ENCODE peak calls at places on chromosome 7, in nine cellular contexts. One of them, this sample, is unnamed. For H3K9me3, the result is how much of the 10 kb centered on the place peaks cover.

GRCh38 chr7:100582041-100582579 is 3.8 kb downstream of the LRCH4 start:
- DNase-seq in kidney: peak
- DNase-seq in tibial nerve: no peak
- DNase-seq in neural progenitor cell: no peak
- DNase-seq in ovary: peak
- DNase-seq in tibial artery: no peak
- DNase-seq in Panc1: no peak
- DNase-seq in CD8-positive, alpha-beta T cell: no peak
- DNase-seq in GM12878: no peak
- DNase-seq in this sample: no peak

GRCh38 chr7:20331231-20331880 is 656 bp downstream of the ITGB8 start:
- DNase-seq in kidney: peak
- DNase-seq in tibial nerve: peak
- DNase-seq in neural progenitor cell: peak
- DNase-seq in ovary: peak
- DNase-seq in tibial artery: peak
- DNase-seq in Panc1: no peak
- DNase-seq in CD8-positive, alpha-beta T cell: no peak
- DNase-seq in GM12878: no peak
- DNase-seq in this sample: peak

GRCh38 chr7:98836811-98837631 is 32.8 kb downstream of the TMEM130 start:
- DNase-seq in kidney: no peak
- DNase-seq in tibial nerve: no peak
- DNase-seq in neural progenitor cell: peak
- DNase-seq in ovary: peak
- DNase-seq in tibial artery: no peak
- DNase-seq in Panc1: no peak
- DNase-seq in CD8-positive, alpha-beta T cell: no peak
- DNase-seq in GM12878: no peak
- DNase-seq in this sample: no peak

GRCh38 chr7:23044581-23044980 is 30.7 kb upstream of the HYCC1 start:
- DNase-seq in kidney: no peak
- DNase-seq in tibial nerve: no peak
- DNase-seq in neural progenitor cell: no peak
- DNase-seq in ovary: no peak
- DNase-seq in tibial artery: no peak
- DNase-seq in Panc1: no peak
- DNase-seq in CD8-positive, alpha-beta T cell: no peak
- DNase-seq in GM12878: no peak
- DNase-seq in this sample: no peak

GRCh38 chr7:115178831-115179230 is 256.9 kb downstream of the MDFIC start:
- DNase-seq in kidney: no peak
- DNase-seq in tibial nerve: no peak
- DNase-seq in neural progenitor cell: no peak
- DNase-seq in ovary: no peak
- DNase-seq in tibial artery: no peak
- DNase-seq in Panc1: no peak
- DNase-seq in CD8-positive, alpha-beta T cell: no peak
- DNase-seq in GM12878: no peak
- DNase-seq in this sample: no peak

GRCh38 chr7:106063039-106063438 is 49.1 kb downstream of the SYPL1 start:
- DNase-seq in kidney: no peak
- DNase-seq in tibial nerve: no peak
- DNase-seq in neural progenitor cell: no peak
- DNase-seq in ovary: no peak
- DNase-seq in tibial artery: no peak
- DNase-seq in Panc1: no peak
- DNase-seq in CD8-positive, alpha-beta T cell: no peak
- DNase-seq in GM12878: no peak
- DNase-seq in this sample: no peak

GRCh38 chr7:20220293-20220755 is 3.1 kb upstream of the MACC1 start:
- DNase-seq in kidney: no peak
- DNase-seq in tibial nerve: no peak
- DNase-seq in neural progenitor cell: no peak
- DNase-seq in ovary: no peak
- DNase-seq in tibial artery: no peak
- DNase-seq in Panc1: no peak
- DNase-seq in CD8-positive, alpha-beta T cell: no peak
- DNase-seq in GM12878: no peak
- DNase-seq in this sample: no peak

GRCh38 chr7:104267701-104268368 is 60.0 kb upstream of the ORC5 start:
- DNase-seq in kidney: no peak
- DNase-seq in tibial nerve: no peak
- DNase-seq in neural progenitor cell: no peak
- DNase-seq in ovary: no peak
- DNase-seq in tibial artery: no peak
- DNase-seq in Panc1: no peak
- DNase-seq in CD8-positive, alpha-beta T cell: no peak
- DNase-seq in GM12878: no peak
- DNase-seq in this sample: no peak

GRCh38 chr7:155247479-155248365 is 50.0 kb upstream of the INSIG1 start:
- DNase-seq in kidney: no peak
- DNase-seq in tibial nerve: no peak
- DNase-seq in neural progenitor cell: no peak
- DNase-seq in ovary: no peak
- DNase-seq in tibial artery: no peak
- DNase-seq in Panc1: no peak
- DNase-seq in CD8-positive, alpha-beta T cell: no peak
- DNase-seq in GM12878: no peak
- DNase-seq in this sample: no peak

GRCh38 chr7:142420554-142421362 is 162.9 kb upstream of the PRSS58 start:
- DNase-seq in kidney: no peak
- DNase-seq in tibial nerve: no peak
- DNase-seq in neural progenitor cell: peak
- DNase-seq in ovary: no peak
- DNase-seq in tibial artery: no peak
- DNase-seq in Panc1: no peak
- DNase-seq in CD8-positive, alpha-beta T cell: no peak
- DNase-seq in GM12878: no peak
- DNase-seq in this sample: no peak

GRCh38 chr7:16479587-16479986 is 14.0 kb upstream of the SOSTDC1 start:
- DNase-seq in kidney: no peak
- DNase-seq in tibial nerve: no peak
- DNase-seq in neural progenitor cell: no peak
- DNase-seq in ovary: no peak
- DNase-seq in tibial artery: no peak
- DNase-seq in Panc1: no peak
- DNase-seq in CD8-positive, alpha-beta T cell: no peak
- DNase-seq in GM12878: no peak
- DNase-seq in this sample: no peak

GRCh38 chr7:108459922-108460551 is 3.8 kb upstream of the NRCAM start:
- DNase-seq in kidney: no peak
- DNase-seq in tibial nerve: no peak
- DNase-seq in neural progenitor cell: peak
- DNase-seq in ovary: no peak
- DNase-seq in tibial artery: no peak
- DNase-seq in Panc1: no peak
- DNase-seq in CD8-positive, alpha-beta T cell: no peak
- DNase-seq in GM12878: no peak
- DNase-seq in this sample: no peak

GRCh38 chr7:63521-64021 is 128.8 kb upstream of the FAM20C start:
- DNase-seq in kidney: peak
- DNase-seq in tibial nerve: no peak
- DNase-seq in neural progenitor cell: no peak
- DNase-seq in ovary: peak
- DNase-seq in tibial artery: no peak
- DNase-seq in Panc1: no peak
- DNase-seq in CD8-positive, alpha-beta T cell: no peak
- DNase-seq in GM12878: no peak
- DNase-seq in this sample: peak

GRCh38 chr7:67786021-67786420 is 789.4 kb downstream of the TYW1 start:
- DNase-seq in kidney: no peak
- DNase-seq in tibial nerve: no peak
- DNase-seq in neural progenitor cell: no peak
- DNase-seq in ovary: no peak
- DNase-seq in tibial artery: no peak
- DNase-seq in Panc1: no peak
- DNase-seq in CD8-positive, alpha-beta T cell: no peak
- DNase-seq in GM12878: no peak
- DNase-seq in this sample: no peak

DNA sequence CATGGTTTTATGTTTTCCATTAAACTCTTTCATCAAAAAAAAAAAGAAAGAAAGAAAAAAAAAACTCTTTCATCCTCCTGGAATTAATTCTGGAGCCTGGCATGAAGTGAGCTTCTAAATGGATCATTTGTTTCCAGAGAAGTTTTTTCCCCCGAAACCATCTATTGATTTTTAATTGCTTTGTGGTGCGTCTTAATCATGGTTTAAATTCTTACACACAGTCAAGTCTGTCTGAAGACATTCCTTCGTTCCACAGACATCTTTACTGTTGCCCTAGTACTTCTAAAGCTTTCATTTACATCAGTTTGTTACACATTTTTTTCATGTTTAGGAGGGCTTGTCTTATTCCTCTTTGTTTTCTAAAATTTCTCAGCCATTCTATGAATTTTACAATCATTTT is 493.4 kb upstream of the FOXK1 start:
- DNase-seq in kidney: no peak
- DNase-seq in tibial nerve: no peak
- DNase-seq in neural progenitor cell: no peak
- DNase-seq in ovary: no peak
- DNase-seq in tibial artery: no peak
- DNase-seq in Panc1: no peak
- DNase-seq in CD8-positive, alpha-beta T cell: no peak
- DNase-seq in GM12878: no peak
- DNase-seq in this sample: no peak
- H3K27ac ChIP-seq in kidney: no peak
- H3K27ac ChIP-seq in tibial nerve: no peak
- H3K27ac ChIP-seq in neural progenitor cell: no peak
- H3K27ac ChIP-seq in ovary: no peak
- H3K27ac ChIP-seq in tibial artery: peak
- H3K27ac ChIP-seq in Panc1: no peak
- H3K27ac ChIP-seq in CD8-positive, alpha-beta T cell: no peak
- H3K27ac ChIP-seq in GM12878: no peak
- H3K27ac ChIP-seq in this sample: peak

GRCh38 chr7:149532654-149533053 is 35.0 kb upstream of the ZNF746 start:
- DNase-seq in kidney: no peak
- DNase-seq in tibial nerve: no peak
- DNase-seq in neural progenitor cell: no peak
- DNase-seq in ovary: no peak
- DNase-seq in tibial artery: no peak
- DNase-seq in Panc1: no peak
- DNase-seq in CD8-positive, alpha-beta T cell: no peak
- DNase-seq in GM12878: no peak
- DNase-seq in this sample: no peak
- H3K9me3 ChIP-seq in kidney: under half
- H3K9me3 ChIP-seq in tibial nerve: half or more
- H3K9me3 ChIP-seq in neural progenitor cell: under half
- H3K9me3 ChIP-seq in ovary: under half
- H3K9me3 ChIP-seq in tibial artery: under half
- H3K9me3 ChIP-seq in Panc1: half or more
- H3K9me3 ChIP-seq in CD8-positive, alpha-beta T cell: under half
- H3K9me3 ChIP-seq in GM12878: under half
- H3K9me3 ChIP-seq in this sample: under half

GRCh38 chr7:112091768-112092167 is 114.4 kb downstream of the DOCK4 start:
- DNase-seq in kidney: no peak
- DNase-seq in tibial nerve: no peak
- DNase-seq in neural progenitor cell: no peak
- DNase-seq in ovary: no peak
- DNase-seq in tibial artery: no peak
- DNase-seq in Panc1: no peak
- DNase-seq in CD8-positive, alpha-beta T cell: no peak
- DNase-seq in GM12878: no peak
- DNase-seq in this sample: no peak
- TF ChIP-seq CTCF in kidney: no peak
- TF ChIP-seq CTCF in tibial nerve: no peak
- TF ChIP-seq CTCF in neural progenitor cell: no peak
- TF ChIP-seq CTCF in ovary: no peak
- TF ChIP-seq CTCF in tibial artery: no peak
- TF ChIP-seq CTCF in Panc1: no peak
- TF ChIP-seq CTCF in CD8-positive, alpha-beta T cell: no peak
- TF ChIP-seq CTCF in GM12878: no peak
- TF ChIP-seq CTCF in this sample: no peak

DNA sequence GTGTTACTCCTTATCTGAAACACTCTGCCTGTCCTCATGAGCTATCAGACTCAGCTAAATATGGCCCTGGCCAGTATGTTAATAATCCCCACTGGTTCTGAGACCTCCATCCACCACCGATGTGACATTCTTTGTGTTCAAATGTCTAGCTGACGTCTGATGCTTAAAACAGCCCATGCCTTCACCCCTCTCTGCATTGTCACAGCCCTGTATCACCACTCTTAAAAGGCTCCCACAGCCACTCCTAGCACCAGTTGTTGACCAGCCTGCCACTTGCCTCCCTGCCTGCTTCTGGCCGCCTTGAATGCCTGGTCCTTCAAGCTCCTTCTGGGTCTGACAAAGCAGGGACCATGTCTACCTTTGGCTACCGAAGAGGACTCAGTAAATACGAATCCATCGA is at the start of gene LMOD2:
- DNase-seq in kidney: no peak
- DNase-seq in tibial nerve: no peak
- DNase-seq in neural progenitor cell: no peak
- DNase-seq in ovary: no peak
- DNase-seq in tibial artery: no peak
- DNase-seq in Panc1: no peak
- DNase-seq in CD8-positive, alpha-beta T cell: no peak
- DNase-seq in GM12878: no peak
- DNase-seq in this sample: no peak
- H3K27ac ChIP-seq in kidney: no peak
- H3K27ac ChIP-seq in tibial nerve: no peak
- H3K27ac ChIP-seq in neural progenitor cell: no peak
- H3K27ac ChIP-seq in ovary: no peak
- H3K27ac ChIP-seq in tibial artery: no peak
- H3K27ac ChIP-seq in Panc1: no peak
- H3K27ac ChIP-seq in CD8-positive, alpha-beta T cell: no peak
- H3K27ac ChIP-seq in GM12878: no peak
- H3K27ac ChIP-seq in this sample: no peak

GRCh38 chr7:158067931-158068482 is 519.6 kb downstream of the PTPRN2 start:
- DNase-seq in kidney: no peak
- DNase-seq in tibial nerve: no peak
- DNase-seq in neural progenitor cell: no peak
- DNase-seq in ovary: no peak
- DNase-seq in tibial artery: no peak
- DNase-seq in Panc1: no peak
- DNase-seq in CD8-positive, alpha-beta T cell: no peak
- DNase-seq in GM12878: no peak
- DNase-seq in this sample: peak
- H3K9me3 ChIP-seq in kidney: under half
- H3K9me3 ChIP-seq in tibial nerve: under half
- H3K9me3 ChIP-seq in neural progenitor cell: under half
- H3K9me3 ChIP-seq in ovary: under half
- H3K9me3 ChIP-seq in tibial artery: under half
- H3K9me3 ChIP-seq in Panc1: under half
- H3K9me3 ChIP-seq in CD8-positive, alpha-beta T cell: under half
- H3K9me3 ChIP-seq in GM12878: under half
- H3K9me3 ChIP-seq in this sample: under half

DNA sequence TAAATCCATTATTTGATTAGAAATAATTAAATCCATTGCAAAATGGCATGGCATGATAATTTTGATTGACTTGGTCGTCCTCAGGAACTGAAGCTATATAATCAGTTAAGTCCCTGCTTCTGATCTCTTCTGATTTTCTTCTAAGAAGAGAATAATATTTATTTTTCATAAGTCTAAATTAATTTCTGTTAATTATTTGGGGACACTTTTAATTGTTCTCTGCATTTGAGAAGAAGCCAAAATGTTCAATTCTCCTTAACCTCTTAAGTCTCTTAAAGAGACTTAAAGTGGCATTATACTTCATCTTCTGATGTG is 67.2 kb downstream of the CAV1 start:
- DNase-seq in kidney: no peak
- DNase-seq in tibial nerve: no peak
- DNase-seq in neural progenitor cell: no peak
- DNase-seq in ovary: no peak
- DNase-seq in tibial artery: no peak
- DNase-seq in Panc1: no peak
- DNase-seq in CD8-positive, alpha-beta T cell: no peak
- DNase-seq in GM12878: no peak
- DNase-seq in this sample: no peak
- TF ChIP-seq CTCF in kidney: no peak
- TF ChIP-seq CTCF in tibial nerve: peak
- TF ChIP-seq CTCF in neural progenitor cell: no peak
- TF ChIP-seq CTCF in ovary: no peak
- TF ChIP-seq CTCF in tibial artery: no peak
- TF ChIP-seq CTCF in Panc1: peak
- TF ChIP-seq CTCF in CD8-positive, alpha-beta T cell: peak
- TF ChIP-seq CTCF in GM12878: no peak
- TF ChIP-seq CTCF in this sample: peak